ENCODE peak calls at places on chromosomes 7 and 10, in five cellular contexts. G, T, H, S and I are unnamed samples.

GRCh38 chr10:103793920-103794883 is 61.2 kb downstream of the SH3PXD2A start:
- DNase-seq in G (no peak), S (no peak), H (no peak), T (no peak), I (no peak)

GRCh38 chr7:107319724-107320228 is 150.1 kb upstream of the GPR22 start:
- DNase-seq in S (no peak), G (no peak), H (no peak), T (no peak), I (no peak)

GRCh38 chr7:23106491-23106800 is 861 bp downstream of the KLHL7 start:
- DNase-seq in G (no peak), T (no peak), H (peak), S (no peak), I (no peak)

GRCh38 chr7:45402480-45403218 is 171.5 kb upstream of the ADCY1 start:
- DNase-seq in T (peak), H (no peak), G (peak), S (peak), I (peak)

GRCh38 chr7:43537765-43538403 is 45.0 kb upstream of the STK17A start:
- DNase-seq in S (peak), T (no peak), G (no peak), H (no peak), I (no peak)

GRCh38 chr10:60031664-60032063 is 125.3 kb upstream of the CCDC6 start:
- DNase-seq in S (peak), G (peak), H (no peak), T (no peak), I (peak)

GRCh38 chr7:139075871-139076686 is 33.4 kb downstream of the ZC3HAV1 start:
- DNase-seq in S (no peak), H (no peak), T (no peak), G (no peak), I (no peak)

GRCh38 chr10:44153901-44154670 is 230.8 kb downstream of the CXCL12 start:
- DNase-seq in S (no peak), H (no peak), T (no peak), G (no peak), I (peak)

GRCh38 chr10:91590142-91590903 is 42.5 kb downstream of the PPP1R3C start:
- DNase-seq in T (peak), G (peak), H (peak), S (peak), I (peak)

GRCh38 chr7:66083677-66084076 is 8.1 kb downstream of the ASL start:
- DNase-seq in T (no peak), S (no peak), H (no peak), G (no peak), I (no peak)
- TF ChIP-seq CTCF in T (no peak), S (peak), H (no peak), G (no peak), I (peak)

GRCh38 chr10:81876253-81876731 is 1.3 kb downstream of the NRG3 start:
- DNase-seq in S (no peak), G (no peak), H (no peak), T (no peak), I (no peak)
- H3K4me3 ChIP-seq in S (peak), G (no peak), H (peak), T (no peak), I (no peak)

GRCh38 chr7:12582362-12582761 is 11.8 kb downstream of the SCIN start:
- DNase-seq in H (no peak), G (no peak), T (no peak), S (no peak), I (no peak)
- TF ChIP-seq CTCF in H (no peak), G (no peak), T (no peak), S (no peak), I (no peak)

GRCh38 chr7:148967032-148967372 is 61.3 kb downstream of the PDIA4 start:
- DNase-seq in S (no peak), G (no peak), H (no peak), T (no peak), I (no peak)
- H3K4me3 ChIP-seq in S (peak), G (no peak), H (peak), T (no peak), I (peak)

GRCh38 chr7:73738612-73739386 is at the start of gene ABHD11:
- DNase-seq in S (peak), H (peak), G (peak), T (peak), I (peak)
- TF ChIP-seq CTCF in S (no peak), H (no peak), G (no peak), T (no peak), I (no peak)